ENCODE peak calls at places on chromosomes 12 and 14, in ten cellular contexts. A, E, F, V, N, J, Y, K, W and R are unnamed samples.

GRCh38 chr12:16171348-16171747 is 106.1 kb downstream of the SLC15A5 start:
- DNase-seq in A (no peak), E (no peak), F (no peak), V (no peak), N (no peak), J (no peak), Y (no peak), K (no peak), W (no peak), R (no peak)

GRCh38 chr14:104596451-104596918 is 8.1 kb downstream of the TMEM179 start:
- DNase-seq in A (no peak), E (no peak), F (no peak), V (peak; percentile 23), N (no peak), J (no peak), Y (no peak), K (peak; percentile 34), W (no peak), R (no peak)

GRCh38 chr14:36020120-36021029 is 156.1 kb downstream of the PTCSC3 start:
- DNase-seq in A (no peak), E (no peak), F (no peak), V (no peak), N (no peak), J (no peak), Y (no peak), K (no peak), W (no peak), R (no peak)

GRCh38 chr12:69052613-69053408 is 119.8 kb upstream of the CPM start:
- DNase-seq in A (no peak), E (peak; percentile 94), F (peak; percentile 96), V (no peak), N (peak; percentile 44), J (peak; percentile 93), Y (peak; percentile 68), K (no peak), W (peak; percentile 30), R (peak; percentile 74)

GRCh38 chr12:102638777-102639176 is 158.4 kb upstream of the IGF1 start:
- DNase-seq in A (no peak), E (peak; percentile 11), F (no peak), V (no peak), N (no peak), J (peak; percentile 18), Y (peak; percentile 6), K (no peak), W (peak; percentile 6), R (no peak)

GRCh38 chr12:8493084-8493483 is 20.2 kb upstream of the CLEC4D start:
- DNase-seq in A (no peak), E (no peak), F (no peak), V (no peak), N (no peak), J (no peak), Y (no peak), K (no peak), W (no peak), R (no peak)

GRCh38 chr14:54669759-54670630 is 103.1 kb downstream of the SAMD4A start:
- DNase-seq in A (no peak), E (peak; percentile 89), F (no peak), V (no peak), N (peak; percentile 15), J (peak; percentile 89), Y (peak; percentile 57), K (peak; percentile 60), W (peak; percentile 67), R (peak; percentile 74)

GRCh38 chr12:31589582-31589895 is 1.4 kb downstream of the DENND5B start:
- DNase-seq in A (peak; percentile 45), E (no peak), F (no peak), V (no peak), N (no peak), J (no peak), Y (no peak), K (no peak), W (no peak), R (no peak)

GRCh38 chr14:106039400-106039799 is 513.0 kb downstream of the TMEM121 start:
- DNase-seq in A (no peak), E (peak; percentile 2), F (no peak), V (no peak), N (no peak), J (no peak), Y (no peak), K (no peak), W (peak; percentile 15), R (peak; percentile 35)

GRCh38 chr14:36580856-36581831 is 1.3 kb downstream of the NKX2-8 start:
- DNase-seq in A (peak; percentile 40), E (peak; percentile 30), F (no peak), V (no peak), N (no peak), J (peak; percentile 58), Y (peak; percentile 27), K (no peak), W (peak; percentile 37), R (peak; percentile 65)

GRCh38 chr12:54159549-54159948 is 29.2 kb downstream of the SMUG1 start:
- DNase-seq in A (no peak), E (no peak), F (no peak), V (no peak), N (no peak), J (no peak), Y (no peak), K (no peak), W (no peak), R (no peak)

GRCh38 chr12:54160050-54160449 is 28.7 kb downstream of the SMUG1 start:
- DNase-seq in A (no peak), E (no peak), F (no peak), V (no peak), N (no peak), J (no peak), Y (no peak), K (no peak), W (no peak), R (no peak)

GRCh38 chr12:54158581-54158980 is 30.2 kb downstream of the SMUG1 start:
- DNase-seq in A (no peak), E (no peak), F (no peak), V (no peak), N (no peak), J (no peak), Y (no peak), K (no peak), W (no peak), R (no peak)

GRCh38 chr12:54160807-54161480 is 27.8 kb downstream of the SMUG1 start:
- DNase-seq in A (no peak), E (no peak), F (no peak), V (no peak), N (no peak), J (no peak), Y (no peak), K (no peak), W (no peak), R (no peak)

DNA sequence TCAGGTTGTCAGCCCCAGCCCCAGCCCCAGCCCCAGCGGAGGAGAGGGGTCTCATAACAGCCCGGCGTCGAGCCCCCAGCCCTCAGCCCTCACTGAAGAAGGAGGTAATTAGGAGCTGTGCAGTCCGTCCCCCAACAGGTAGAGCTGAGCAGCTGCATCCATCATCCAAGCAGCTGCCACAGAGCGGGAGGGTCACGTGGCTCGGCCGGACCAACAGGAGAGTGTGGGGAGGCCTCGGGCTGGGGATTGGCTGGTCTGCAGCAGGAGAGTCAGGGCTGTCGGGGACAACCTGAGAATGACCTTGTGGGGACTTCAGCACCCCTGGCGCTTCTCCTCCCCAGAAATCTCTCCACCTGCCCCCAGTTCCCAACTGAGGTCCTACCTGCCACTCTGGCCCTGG is 29.6 kb downstream of the SMUG1 start:
- DNase-seq in A (peak; percentile 56), E (no peak), F (no peak), V (no peak), N (no peak), J (no peak), Y (no peak), K (no peak), W (no peak), R (no peak)
- TF ChIP-seq CTCF in A (no peak), E (no peak), F (no peak), V (no peak), N (no peak), J (no peak), Y (no peak), K (no peak), W (no peak), R (no peak)

GRCh38 chr12:49283541-49284429 is 11.2 kb upstream of the PRPH start:
- DNase-seq in A (no peak), E (no peak), F (no peak), V (no peak), N (no peak), J (no peak), Y (no peak), K (no peak), W (no peak), R (no peak)
- TF ChIP-seq CTCF in A (no peak), E (peak; percentile 17), F (no peak), V (no peak), N (peak; percentile 17), J (no peak), Y (no peak), K (no peak), W (peak; percentile 40), R (no peak)

GRCh38 chr12:54213084-54213483 is 24.3 kb upstream of the SMUG1 start:
- DNase-seq in A (no peak), E (no peak), F (no peak), V (no peak), N (no peak), J (peak; percentile 34), Y (no peak), K (no peak), W (no peak), R (no peak)

GRCh38 chr12:54210400-54210790 is 21.6 kb upstream of the SMUG1 start:
- DNase-seq in A (no peak), E (no peak), F (no peak), V (no peak), N (no peak), J (no peak), Y (no peak), K (no peak), W (no peak), R (no peak)

GRCh38 chr12:54208591-54208990 is 19.8 kb upstream of the SMUG1 start:
- DNase-seq in A (no peak), E (no peak), F (no peak), V (peak; percentile 14), N (no peak), J (no peak), Y (no peak), K (no peak), W (no peak), R (no peak)

GRCh38 chr12:54214553-54215374 is 26.0 kb upstream of the SMUG1 start:
- DNase-seq in A (peak; percentile 98), E (peak; percentile 90), F (no peak), V (peak; percentile 91), N (peak; percentile 60), J (peak; percentile 95), Y (peak; percentile 92), K (peak; percentile 95), W (peak; percentile 96), R (peak; percentile 93)

DNA sequence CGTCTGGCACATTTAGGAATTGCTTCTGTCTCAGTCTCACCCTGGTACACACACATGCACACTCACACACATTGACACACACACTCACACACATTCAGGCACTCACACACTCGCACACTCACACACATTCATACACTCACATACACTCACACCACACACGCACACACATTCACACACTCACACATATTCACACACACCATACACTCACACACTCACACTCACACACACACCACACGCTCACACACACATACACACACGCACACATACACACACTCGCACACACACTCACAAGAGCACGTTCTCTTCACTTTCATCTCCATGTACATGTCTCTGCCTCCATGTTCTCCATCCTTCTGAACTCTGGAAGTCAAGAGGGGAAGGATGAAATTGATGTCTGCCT is 23.1 kb upstream of the SMUG1 start:
- DNase-seq in A (no peak), E (no peak), F (no peak), V (no peak), N (no peak), J (no peak), Y (no peak), K (no peak), W (no peak), R (no peak)
- TF ChIP-seq CTCF in A (no peak), E (no peak), F (no peak), V (no peak), N (no peak), J (no peak), Y (no peak), K (no peak), W (no peak), R (no peak)

GRCh38 chr12:56084958-56085543 is 5.1 kb downstream of the ERBB3 start:
- DNase-seq in A (peak; percentile 61), E (peak; percentile 21), F (no peak), V (no peak), N (no peak), J (no peak), Y (peak; percentile 9), K (peak; percentile 26), W (peak; percentile 54), R (peak; percentile 45)
- TF ChIP-seq CTCF in A (peak; percentile 34), E (peak; percentile 50), F (peak; percentile 50), V (no peak), N (peak; percentile 37), J (peak; percentile 29), Y (peak; percentile 53), K (no peak), W (peak; percentile 72), R (peak; percentile 27)